ENCODE peak calls at places on chromosomes 6 and 20, in four cellular contexts. F is GM12891, V is HL-60, C is GM12878. S is an unnamed sample.

GRCh38 chr6:80161438-80161837 is 55.0 kb downstream of the BCKDHB start:
- DNase-seq in F (no peak), V (no peak), C (no peak), S (no peak)

GRCh38 chr6:170091000-170091638 is 199.8 kb downstream of the DLL1 start:
- DNase-seq in F (no peak), V (no peak), C (no peak), S (no peak)

GRCh38 chr20:17610566-17611289 is 40.9 kb downstream of the DSTN start:
- DNase-seq in F (peak), V (no peak), C (no peak), S (no peak)

GRCh38 chr20:24063100-24063499 is 74.5 kb upstream of the GGTLC1 start:
- DNase-seq in F (no peak), V (no peak), C (no peak), S (no peak)

GRCh38 chr6:145025488-145025887 is 709.8 kb downstream of the EPM2A start:
- DNase-seq in F (no peak), V (no peak), C (no peak), S (no peak)

GRCh38 chr6:35922139-35922554 is 1.2 kb upstream of the SRPK1 start:
- DNase-seq in F (no peak), V (no peak), C (no peak), S (no peak)

GRCh38 chr20:38177201-38177600 is 12.1 kb upstream of the TGM2 start:
- DNase-seq in F (no peak), V (no peak), C (no peak), S (no peak)

GRCh38 chr6:78489874-78490273 is 377.5 kb upstream of the IRAK1BP1 start:
- DNase-seq in F (no peak), V (no peak), C (no peak), S (no peak)

GRCh38 chr20:3021777-3022176 is 21.6 kb upstream of the GNRH2 start:
- DNase-seq in F (no peak), V (no peak), C (no peak), S (no peak)

GRCh38 chr6:11514672-11515071 is 22.9 kb upstream of the TMEM170B start:
- DNase-seq in F (no peak), V (no peak), C (peak), S (no peak)

GRCh38 chr20:62701161-62702007 is 7.3 kb upstream of the NTSR1 start:
- DNase-seq in F (no peak), V (no peak), C (no peak), S (no peak)

GRCh38 chr6:124298682-124299081 is 495.0 kb downstream of the NKAIN2 start:
- DNase-seq in F (no peak), V (no peak), C (no peak), S (no peak)

DNA sequence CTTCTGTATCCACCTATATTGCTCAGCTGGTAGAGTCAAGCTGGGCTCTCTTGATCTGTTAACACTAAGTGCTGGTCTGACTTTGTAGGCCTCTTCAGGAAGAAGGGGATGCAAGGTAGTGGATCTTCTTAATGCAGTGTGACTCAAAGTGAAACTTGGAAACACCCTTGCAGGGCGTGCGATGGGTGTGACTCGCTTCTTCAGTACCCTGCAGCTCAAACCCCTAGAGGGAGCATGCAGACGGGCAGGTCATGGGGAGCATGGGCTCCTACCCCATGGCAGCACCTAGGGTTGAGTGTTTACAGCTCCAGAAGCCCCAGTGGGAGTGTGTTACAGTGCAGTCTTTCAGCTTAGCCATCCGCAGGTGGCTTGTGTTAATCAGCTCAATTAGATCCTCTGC is 757 bp upstream of the SAMD3 start:
- DNase-seq in F (peak), V (no peak), C (peak), S (no peak)
- TF ChIP-seq SPI1 in F (no peak), V (no peak), C (no peak), S (no peak)

GRCh38 chr6:4091926-4092325 is 13.0 kb upstream of the FAM217A start:
- DNase-seq in F (no peak), V (no peak), C (no peak), S (no peak)
- TF ChIP-seq SPI1 in F (no peak), V (no peak), C (no peak), S (no peak)

DNA sequence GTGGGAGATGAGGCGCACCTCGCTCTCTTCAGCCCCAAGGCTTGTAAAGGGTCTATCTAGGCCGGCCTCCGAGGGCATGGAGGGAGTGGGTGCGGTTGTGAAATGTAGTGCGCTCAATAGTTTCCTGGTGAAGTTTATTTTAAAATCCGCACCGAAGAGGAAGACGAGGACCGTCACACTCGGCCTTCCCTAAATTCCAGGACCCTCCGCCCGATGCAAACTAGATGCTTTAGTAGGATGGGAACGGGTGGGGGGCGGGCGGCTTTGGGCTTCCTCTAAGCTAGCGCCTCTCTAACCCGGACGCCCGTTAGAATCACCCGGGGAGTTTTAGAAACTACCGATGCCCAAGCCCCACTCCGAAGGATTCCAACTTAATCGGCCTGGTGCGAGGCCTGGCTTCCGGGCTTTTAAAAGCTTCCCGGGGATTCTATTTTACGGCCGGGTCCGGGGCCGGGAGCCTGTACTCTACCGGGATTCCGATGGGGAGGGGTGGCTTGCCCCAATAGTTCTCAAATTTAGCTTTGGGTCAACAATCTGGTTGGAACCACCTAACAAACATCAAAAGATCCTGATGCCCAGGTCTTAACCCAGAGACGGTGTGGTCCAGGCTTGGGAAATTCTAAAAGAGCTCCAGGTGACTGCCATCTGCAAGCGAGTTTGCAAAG is 548 bp upstream of the BCAS4 start:
- DNase-seq in F (no peak), V (no peak), C (no peak), S (no peak)
- TF ChIP-seq SPI1 in F (no peak), V (no peak), C (no peak), S (no peak)

GRCh38 chr6:136771306-136771705 is 21.0 kb downstream of the MAP3K5 start:
- DNase-seq in F (no peak), V (no peak), C (no peak), S (no peak)
- TF ChIP-seq SPI1 in F (no peak), V (no peak), C (no peak), S (no peak)

DNA sequence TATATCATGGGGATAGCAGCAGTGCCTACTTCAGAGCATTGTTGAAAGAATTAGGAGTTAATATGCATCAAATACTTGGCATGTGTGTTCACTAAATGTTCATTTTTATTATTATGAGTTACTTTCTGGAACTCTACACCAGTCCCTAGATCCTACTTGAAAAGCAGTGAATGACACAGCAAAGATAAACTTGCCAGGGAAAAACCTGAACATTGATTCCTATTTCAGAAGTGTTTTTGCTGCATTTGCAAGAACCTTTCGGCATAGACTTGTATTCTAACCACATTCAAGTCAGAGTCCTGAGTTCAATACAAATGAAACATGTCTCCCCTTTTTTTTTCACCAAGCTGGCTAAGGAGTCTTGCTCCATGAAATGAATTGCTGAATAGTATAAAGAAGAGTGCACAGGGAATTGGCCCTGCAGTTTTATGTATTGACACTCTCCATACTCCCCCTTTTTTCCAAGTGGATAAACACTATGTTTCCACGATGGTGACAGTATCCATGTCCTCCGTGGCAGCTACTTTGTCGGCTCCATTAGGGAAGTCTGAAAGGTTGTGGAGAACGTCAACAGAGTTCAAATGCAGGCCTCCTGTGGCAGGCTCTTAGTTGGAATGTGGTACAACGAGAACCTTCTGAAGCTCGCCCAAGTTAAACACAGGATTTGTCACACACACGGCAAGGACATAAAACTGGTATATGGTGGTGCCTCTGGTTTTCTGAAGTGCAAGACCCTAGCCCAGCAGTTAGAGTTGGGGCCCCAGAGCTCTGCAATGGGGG is 187.2 kb upstream of the TAB2 start:
- DNase-seq in F (no peak), V (no peak), C (no peak), S (no peak)
- TF ChIP-seq SPI1 in F (no peak), V (no peak), C (no peak), S (no peak)

DNA sequence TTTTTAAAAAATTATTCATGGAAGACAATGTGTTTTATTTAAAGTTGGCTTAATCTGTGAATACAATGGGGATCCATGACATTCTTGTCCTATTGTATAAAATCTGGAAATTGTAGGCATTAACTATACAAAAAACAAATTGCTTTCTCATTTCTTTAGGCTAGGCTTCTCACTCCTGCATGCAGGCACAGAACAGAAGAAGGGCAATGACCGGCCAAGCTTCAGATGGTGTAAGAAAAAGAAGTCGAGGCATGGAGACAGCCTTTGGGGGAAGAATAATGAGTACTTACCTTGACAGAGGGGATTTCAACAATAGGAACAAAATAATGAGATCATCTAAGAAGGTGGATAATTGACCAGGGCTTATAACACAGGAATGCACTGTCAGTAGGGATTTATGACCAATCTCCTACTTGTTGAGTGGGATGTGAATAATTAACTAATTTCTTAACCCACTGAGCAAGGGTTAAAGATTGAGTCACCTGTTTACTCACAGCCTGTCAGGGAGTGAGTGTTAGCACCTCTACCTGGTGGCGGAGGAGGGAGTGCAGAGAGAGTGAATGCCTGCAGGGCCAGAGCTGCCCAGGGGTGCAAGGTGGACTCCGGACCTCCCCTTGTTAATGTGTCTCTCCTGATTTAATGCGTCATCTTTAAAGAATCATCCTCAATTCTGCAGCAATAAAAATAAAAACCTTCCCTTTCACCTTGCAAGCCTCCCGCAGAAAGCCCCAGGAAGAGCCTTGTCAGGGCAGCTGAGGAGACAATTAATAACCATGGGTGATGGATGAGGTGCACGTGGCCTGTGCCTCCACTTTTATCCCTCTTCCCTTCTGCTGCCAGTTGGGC is 3.9 kb downstream of the SLC22A2 start:
- DNase-seq in F (no peak), V (no peak), C (no peak), S (no peak)
- TF ChIP-seq SPI1 in F (no peak), V (no peak), C (no peak), S (no peak)

GRCh38 chr20:58907481-58908137 is 55.1 kb downstream of the GNAS start:
- DNase-seq in F (peak), V (peak), C (peak), S (peak)
- TF ChIP-seq SPI1 in F (peak), V (peak), C (peak), S (no peak)

DNA sequence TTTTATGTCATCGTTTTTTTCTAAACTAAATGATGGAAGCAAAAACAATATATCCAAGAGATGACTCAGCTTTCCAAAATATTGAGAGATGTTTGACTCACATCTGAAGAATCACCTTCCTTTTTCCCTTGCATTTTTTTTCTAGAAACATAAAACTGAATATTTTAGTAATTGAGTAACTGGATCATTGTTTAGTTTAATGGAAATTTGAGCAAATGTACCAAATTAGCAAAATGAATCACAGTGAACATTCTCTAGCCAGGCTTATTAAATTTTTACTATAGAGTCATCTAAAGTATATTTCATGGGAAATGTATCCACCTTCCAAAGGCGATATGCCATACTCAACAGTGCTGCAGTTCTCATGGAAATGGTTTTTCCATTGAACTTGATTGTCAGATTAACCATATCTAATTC is 145.5 kb downstream of the TENT5A start:
- DNase-seq in F (no peak), V (no peak), C (no peak), S (no peak)
- TF ChIP-seq SPI1 in F (no peak), V (no peak), C (no peak), S (no peak)

GRCh38 chr6:43274127-43274915 is 23.7 kb upstream of the SLC22A7 start:
- DNase-seq in F (no peak), V (no peak), C (no peak), S (no peak)
- TF ChIP-seq SPI1 in F (no peak), V (no peak), C (no peak), S (no peak)

S was measured in K562.